ENCODE peak calls at places on chromosomes 1 and 21, in ten cellular contexts. X is ELR; Y is GM20000; A is anterior cingulate cortex; K is right lobe of liver; U is stimulated activated CD8-positive, alpha-beta memory T cell treated with anti-CD3 and anti-CD28 coated beads, Interleukin-7, amount 100 ng/mL, for 4 hours; D is BJ; T is thoracic aorta; S is tibial nerve; H is NCI-H1436 treated with DMSO at 0.1 percent for 48 hours. E is an unnamed sample.

GRCh38 chr1:237867380-237867888 is 23.3 kb downstream of the ZP4 start:
- DNase-seq in X (no peak), Y (no peak), A (no peak), K (no peak), U (no peak), D (no peak), T (no peak), S (no peak), H (no peak), E (no peak)

GRCh38 chr1:224213438-224214119 is 30.5 kb downstream of the DEGS1 start:
- DNase-seq in X (no peak), Y (no peak), A (no peak), K (no peak), U (no peak), D (no peak), T (no peak), S (no peak), H (no peak), E (no peak)

GRCh38 chr1:204348722-204349121 is 11.0 kb downstream of the PLEKHA6 start:
- DNase-seq in X (peak; percentile 23), Y (no peak), A (no peak), K (no peak), U (no peak), D (peak; percentile 44), T (no peak), S (no peak), H (no peak), E (peak; percentile 60)

GRCh38 chr1:1254667-1254998 is 8.1 kb upstream of the C1QTNF12 start:
- DNase-seq in X (no peak), Y (no peak), A (no peak), K (no peak), U (no peak), D (no peak), T (no peak), S (no peak), H (no peak), E (no peak)

GRCh38 chr1:149942207-149942606 is 5.5 kb upstream of the MTMR11 start:
- DNase-seq in X (peak; percentile 38), Y (no peak), A (peak; percentile 32), K (no peak), U (no peak), D (no peak), T (no peak), S (no peak), H (no peak), E (peak; percentile 21)

GRCh38 chr1:181310560-181310959 is 172.8 kb upstream of the CACNA1E start:
- DNase-seq in X (no peak), Y (no peak), A (no peak), K (no peak), U (no peak), D (no peak), T (no peak), S (no peak), H (no peak), E (no peak)

GRCh38 chr1:42977653-42978052 is 19.0 kb upstream of the SLC2A1 start:
- DNase-seq in X (no peak), Y (no peak), A (no peak), K (no peak), U (no peak), D (no peak), T (no peak), S (no peak), H (no peak), E (no peak)

GRCh38 chr1:88982055-88982454 is 10.4 kb downstream of the KYAT3 start:
- DNase-seq in X (peak; percentile 31), Y (no peak), A (no peak), K (no peak), U (no peak), D (no peak), T (no peak), S (no peak), H (no peak), E (no peak)

GRCh38 chr1:183817576-183818288 is 12.8 kb downstream of the RGL1 start:
- DNase-seq in X (no peak), Y (no peak), A (no peak), K (no peak), U (no peak), D (no peak), T (no peak), S (no peak), H (no peak), E (no peak)

GRCh38 chr1:53562256-53562982 is 103.2 kb downstream of the DMRTB1 start:
- DNase-seq in X (no peak), Y (no peak), A (no peak), K (peak; percentile 25), U (no peak), D (no peak), T (no peak), S (no peak), H (no peak), E (no peak)

GRCh38 chr1:36178479-36179219 is 22.7 kb downstream of the MAP7D1 start:
- DNase-seq in X (no peak), Y (no peak), A (no peak), K (peak; percentile 89), U (no peak), D (no peak), T (no peak), S (no peak), H (no peak), E (no peak)

GRCh38 chr1:201511925-201512539 is 5.1 kb upstream of the CSRP1 start:
- DNase-seq in X (no peak), Y (peak; percentile 66), A (peak; percentile 62), K (peak; percentile 77), U (no peak), D (no peak), T (no peak), S (no peak), H (no peak), E (peak; percentile 34)

GRCh38 chr1:109133815-109134214 is 19.9 kb downstream of the ELAPOR1 start:
- DNase-seq in X (no peak), Y (no peak), A (peak; percentile 22), K (peak; percentile 89), U (no peak), D (no peak), T (no peak), S (peak; percentile 33), H (no peak), E (no peak)

GRCh38 chr21:36768496-36768895 is 69.6 kb downstream of the SIM2 start:
- DNase-seq in X (no peak), Y (no peak), A (no peak), K (no peak), U (no peak), D (no peak), T (no peak), S (no peak), H (no peak), E (no peak)

GRCh38 chr1:155218854-155219591 is 10.5 kb downstream of the MTX1 start:
- DNase-seq in X (peak; percentile 82), Y (no peak), A (peak; percentile 56), K (no peak), U (no peak), D (no peak), T (no peak), S (no peak), H (no peak), E (peak; percentile 60)

GRCh38 chr1:112332751-112333150 is 63.3 kb upstream of the CTTNBP2NL start:
- DNase-seq in X (no peak), Y (no peak), A (no peak), K (no peak), U (no peak), D (no peak), T (no peak), S (no peak), H (no peak), E (no peak)

E was measured in AG08395.